ENCODE peak calls at places on chromosomes 1 and 21, in eight cellular contexts. A is mucosa of gallbladder, Z is T-cell, C is EH, O is substantia nigra, G is dorsolateral prefrontal cortex, L is RCC 7860, V is HCEC 1CT. I is an unnamed sample.

GRCh38 chr1:215589650-215590049 is 22.5 kb downstream of the KCTD3 start:
- DNase-seq in G (no peak), V (no peak), Z (no peak), A (no peak), O (no peak), C (no peak), L (no peak), I (no peak)

GRCh38 chr1:205248793-205249601 is 21.3 kb downstream of the TMCC2 start:
- DNase-seq in G (peak), V (no peak), Z (no peak), A (peak), C (peak), L (no peak), O (peak), I (no peak)

GRCh38 chr1:185843297-185843869 is 109.2 kb downstream of the HMCN1 start:
- DNase-seq in O (no peak), L (no peak), A (no peak), V (no peak), G (no peak), Z (no peak), C (no peak), I (no peak)

GRCh38 chr1:153790996-153791855 is 16.0 kb downstream of the SLC27A3 start:
- DNase-seq in A (peak), Z (no peak), C (peak), V (peak), G (no peak), L (no peak), O (no peak), I (peak)

GRCh38 chr1:119159096-119159495 is 18.6 kb upstream of the WARS2 start:
- DNase-seq in O (no peak), L (no peak), G (no peak), C (peak), A (no peak), V (no peak), Z (no peak), I (no peak)

GRCh38 chr1:43329995-43330751 is 7.4 kb upstream of the MPL start:
- DNase-seq in Z (no peak), G (no peak), V (peak), A (peak), O (no peak), L (peak), C (peak), I (peak)

GRCh38 chr1:40965531-40965930 is 14.0 kb upstream of the CTPS1 start:
- DNase-seq in O (no peak), G (no peak), Z (no peak), V (no peak), C (no peak), L (no peak), A (no peak), I (no peak)

GRCh38 chr21:16460936-16461335 is 731.2 kb downstream of the USP25 start:
- DNase-seq in Z (no peak), A (no peak), G (no peak), V (no peak), O (no peak), C (no peak), L (no peak), I (peak)

GRCh38 chr1:50415235-50416149 is 7.8 kb downstream of the DMRTA2 start:
- DNase-seq in O (no peak), Z (no peak), V (no peak), A (no peak), G (no peak), C (no peak), L (no peak), I (no peak)

GRCh38 chr21:36661511-36662309 is 37.2 kb upstream of the SIM2 start:
- DNase-seq in Z (no peak), O (no peak), A (no peak), G (no peak), V (peak), C (peak), L (no peak), I (peak)

GRCh38 chr1:200351826-200352549 is 57.8 kb downstream of the ZNF281 start:
- DNase-seq in G (no peak), O (no peak), V (peak), L (peak), C (peak), A (no peak), Z (no peak), I (peak)

GRCh38 chr1:233614173-233614742 is 352 bp downstream of the KCNK1 start:
- DNase-seq in L (peak), V (no peak), A (peak), Z (no peak), C (peak), G (peak), O (no peak), I (peak)

GRCh38 chr1:165793951-165794350 is 25.3 kb upstream of the TMCO1 start:
- DNase-seq in G (no peak), Z (no peak), O (no peak), C (no peak), L (no peak), A (no peak), V (peak), I (no peak)

GRCh38 chr1:109975718-109976117 is 8.8 kb upstream of the AHCYL1 start:
- DNase-seq in O (no peak), C (peak), A (no peak), L (peak), Z (no peak), V (peak), G (no peak), I (peak)

GRCh38 chr21:46559291-46559983 is 45.4 kb downstream of the S100B start:
- DNase-seq in C (no peak), G (no peak), L (no peak), Z (peak), V (no peak), A (no peak), O (no peak), I (no peak)

GRCh38 chr1:248924696-248925532 is 18.9 kb downstream of the PGBD2 start:
- DNase-seq in A (peak), O (peak), Z (peak), G (no peak), V (peak), C (peak), L (peak), I (peak)

GRCh38 chr1:203089651-203090045 is 3.8 kb upstream of the MYOG start:
- DNase-seq in Z (no peak), C (no peak), O (peak), V (no peak), L (no peak), G (no peak), A (no peak), I (no peak)

GRCh38 chr1:70327306-70328076 is 27.0 kb downstream of the ANKRD13C start:
- DNase-seq in A (no peak), L (no peak), C (no peak), Z (no peak), G (no peak), V (no peak), O (no peak), I (peak)

GRCh38 chr1:198741744-198742143 is 102.9 kb downstream of the PTPRC start:
- DNase-seq in V (peak), A (no peak), G (no peak), Z (no peak), O (no peak), C (peak), L (no peak), I (peak)

GRCh38 chr1:36101546-36101945 is 12.9 kb downstream of the ADPRS start:
- DNase-seq in O (no peak), A (no peak), C (no peak), V (no peak), L (no peak), Z (no peak), G (no peak), I (no peak)

I was measured in HT1080.